ENCODE peak calls at places on chromosomes 7 and 10, in six cellular contexts. N, J, O, R, G and P are unnamed samples.

GRCh38 chr10:29630205-29631048 is 4.3 kb downstream of the SVIL start:
- DNase-seq in G (no peak), J (no peak), R (no peak), N (no peak), O (no peak), P (no peak)

GRCh38 chr7:132603241-132603789 is 27.0 kb upstream of the PLXNA4 start:
- DNase-seq in N (no peak), R (no peak), O (no peak), G (no peak), J (no peak), P (no peak)

GRCh38 chr7:473211-473734 is 46.4 kb downstream of the PDGFA start:
- DNase-seq in R (peak), N (no peak), J (peak), G (peak), O (peak), P (no peak)

GRCh38 chr7:151795168-151795754 is 81.7 kb downstream of the PRKAG2 start:
- DNase-seq in J (no peak), G (no peak), N (no peak), R (no peak), O (no peak), P (no peak)

GRCh38 chr10:125782661-125783060 is 7.0 kb upstream of the MMP21 start:
- DNase-seq in O (no peak), G (peak), N (no peak), R (no peak), J (no peak), P (no peak)

GRCh38 chr10:43878386-43878785 is 229.7 kb upstream of the ZNF32 start:
- DNase-seq in J (no peak), R (peak), N (no peak), G (no peak), O (no peak), P (no peak)

GRCh38 chr10:16639457-16639856 is 117.8 kb upstream of the C1QL3 start:
- DNase-seq in R (no peak), J (no peak), N (no peak), O (no peak), G (no peak), P (no peak)

GRCh38 chr10:56269181-56269580 is 91.9 kb downstream of the ZWINT start:
- DNase-seq in O (no peak), N (no peak), J (no peak), R (no peak), G (no peak), P (no peak)

GRCh38 chr7:156096806-156097538 is 284.7 kb upstream of the SHH start:
- DNase-seq in O (no peak), R (no peak), J (no peak), N (no peak), G (no peak), P (no peak)

GRCh38 chr7:116578526-116578925 is 53.7 kb downstream of the CAV1 start:
- DNase-seq in J (no peak), G (no peak), O (no peak), N (no peak), R (no peak), P (no peak)

GRCh38 chr7:117014673-117015133 is 61.4 kb downstream of the ST7 start:
- DNase-seq in G (peak), N (peak), O (peak), R (peak), J (peak), P (peak)

GRCh38 chr7:121960678-121961461 is 87.9 kb downstream of the PTPRZ1 start:
- DNase-seq in J (no peak), N (no peak), O (no peak), R (no peak), G (no peak), P (no peak)

GRCh38 chr7:141231018-141231792 is 157.3 kb downstream of the TMEM178B start:
- DNase-seq in N (no peak), J (peak), R (no peak), O (no peak), G (no peak), P (peak)

GRCh38 chr10:49651039-49651835 is 28.2 kb upstream of the C10orf53 start:
- DNase-seq in N (no peak), G (peak), O (no peak), J (no peak), R (no peak), P (no peak)

GRCh38 chr10:86282664-86283465 is 83.7 kb downstream of the GRID1 start:
- DNase-seq in G (no peak), O (no peak), N (no peak), R (no peak), J (no peak), P (peak)

GRCh38 chr7:2002561-2003450 is 229.9 kb downstream of the MAD1L1 start:
- DNase-seq in G (peak), N (no peak), O (peak), J (no peak), R (peak), P (no peak)

GRCh38 chr10:73965890-73966768 is 31.8 kb upstream of the VCL start:
- DNase-seq in O (peak), R (peak), G (peak), N (peak), J (peak), P (peak)

GRCh38 chr7:128852537-128853254 is 10.0 kb upstream of the ATP6V1F start:
- DNase-seq in N (no peak), O (no peak), J (no peak), G (no peak), R (no peak), P (no peak)

GRCh38 chr7:143495806-143496672 is 18.4 kb downstream of the TAS2R41 start:
- DNase-seq in N (no peak), J (no peak), R (no peak), O (no peak), G (no peak), P (no peak)

GRCh38 chr10:62934258-62934657 is 118.1 kb upstream of the EGR2 start:
- DNase-seq in O (no peak), N (no peak), G (no peak), J (no peak), R (no peak), P (no peak)

GRCh38 chr7:84108119-84108518 is 86.5 kb downstream of the SEMA3A start:
- DNase-seq in N (no peak), G (no peak), R (no peak), J (no peak), O (no peak), P (no peak)

GRCh38 chr7:65338346-65338745 is 35.3 kb upstream of the ZNF92 start:
- DNase-seq in R (no peak), N (no peak), J (no peak), G (no peak), O (no peak), P (no peak)

GRCh38 chr7:1377111-1377909 is 82.0 kb downstream of the MICALL2 start:
- DNase-seq in R (no peak), G (no peak), O (no peak), J (no peak), N (no peak), P (no peak)

GRCh38 chr10:127195571-127196226 is 692 bp downstream of the INSYN2A start:
- DNase-seq in O (no peak), N (no peak), J (no peak), G (no peak), R (no peak), P (peak)

GRCh38 chr10:131126321-131127121 is 185.0 kb downstream of the TCERG1L start:
- DNase-seq in O (no peak), R (no peak), G (no peak), J (peak), N (no peak), P (no peak)

GRCh38 chr7:15219758-15220157 is 317.2 kb upstream of the DGKB start:
- DNase-seq in N (no peak), J (no peak), O (no peak), G (no peak), R (no peak), P (no peak)

GRCh38 chr7:50393076-50393475 is 57.1 kb downstream of the FIGNL1 start:
- DNase-seq in G (no peak), J (no peak), R (no peak), N (no peak), O (no peak), P (no peak)

GRCh38 chr7:131284702-131285419 is 42.8 kb upstream of the MKLN1 start:
- DNase-seq in N (peak), J (no peak), R (peak), O (peak), G (no peak), P (peak)

GRCh38 chr10:31776159-31776558 is 152.5 kb downstream of the ARHGAP12 start:
- DNase-seq in J (no peak), N (no peak), R (no peak), O (no peak), G (no peak), P (no peak)

GRCh38 chr7:150514748-150515222 is at the start of gene GIMAP7:
- DNase-seq in N (no peak), G (peak), R (peak), J (peak), O (no peak), P (no peak)

GRCh38 chr7:99339595-99339994 is 13.9 kb downstream of the ARPC1A start:
- DNase-seq in G (no peak), O (no peak), R (no peak), J (no peak), N (no peak), P (no peak)

GRCh38 chr7:157497744-157498541 is 161.1 kb downstream of the DNAJB6 start:
- DNase-seq in G (peak), O (no peak), N (no peak), J (peak), R (no peak), P (no peak)

GRCh38 chr10:50586740-50587088 is 37.0 kb downstream of the SGMS1 start:
- DNase-seq in G (no peak), N (no peak), O (no peak), R (no peak), J (no peak), P (no peak)

GRCh38 chr10:77070317-77070716 is 567.3 kb downstream of the KCNMA1 start:
- DNase-seq in R (no peak), J (no peak), O (no peak), N (peak), G (no peak), P (no peak)

GRCh38 chr7:140655511-140656408 is 15.1 kb upstream of the DENND2A start:
- DNase-seq in R (peak), J (no peak), G (peak), N (no peak), O (peak), P (no peak)

GRCh38 chr10:86344281-86344680 is 22.3 kb downstream of the GRID1 start:
- DNase-seq in J (no peak), O (peak), N (no peak), G (no peak), R (no peak), P (no peak)

GRCh38 chr10:13712799-13713581 is 126.2 kb downstream of the PRPF18 start:
- DNase-seq in G (peak), N (peak), O (no peak), R (peak), J (peak), P (peak)

GRCh38 chr10:132765435-132765834 is 20.5 kb downstream of the NKX6-2 start:
- DNase-seq in G (no peak), J (no peak), O (no peak), R (no peak), N (no peak), P (no peak)

GRCh38 chr10:87861566-87861952 is 1.8 kb downstream of the KLLN start:
- DNase-seq in G (peak), O (peak), R (peak), N (peak), J (peak), P (peak)
- TF ChIP-seq POLR2A in G (no peak), O (no peak), R (peak), N (no peak), J (no peak), P (no peak)

GRCh38 chr10:3222068-3222467 is 49.5 kb upstream of the PITRM1 start:
- DNase-seq in O (no peak), R (no peak), J (no peak), G (no peak), N (no peak), P (no peak)
- TF ChIP-seq CTCF in O (no peak), R (no peak), J (no peak), G (no peak), N (no peak), P (no peak)

GRCh38 chr7:137820677-137821420 is 25.9 kb downstream of the DGKI start:
- DNase-seq in R (peak), N (peak), G (no peak), O (peak), J (peak), P (peak)
- TF ChIP-seq POLR2A in R (no peak), N (no peak), G (no peak), O (no peak), J (no peak), P (no peak)

DNA sequence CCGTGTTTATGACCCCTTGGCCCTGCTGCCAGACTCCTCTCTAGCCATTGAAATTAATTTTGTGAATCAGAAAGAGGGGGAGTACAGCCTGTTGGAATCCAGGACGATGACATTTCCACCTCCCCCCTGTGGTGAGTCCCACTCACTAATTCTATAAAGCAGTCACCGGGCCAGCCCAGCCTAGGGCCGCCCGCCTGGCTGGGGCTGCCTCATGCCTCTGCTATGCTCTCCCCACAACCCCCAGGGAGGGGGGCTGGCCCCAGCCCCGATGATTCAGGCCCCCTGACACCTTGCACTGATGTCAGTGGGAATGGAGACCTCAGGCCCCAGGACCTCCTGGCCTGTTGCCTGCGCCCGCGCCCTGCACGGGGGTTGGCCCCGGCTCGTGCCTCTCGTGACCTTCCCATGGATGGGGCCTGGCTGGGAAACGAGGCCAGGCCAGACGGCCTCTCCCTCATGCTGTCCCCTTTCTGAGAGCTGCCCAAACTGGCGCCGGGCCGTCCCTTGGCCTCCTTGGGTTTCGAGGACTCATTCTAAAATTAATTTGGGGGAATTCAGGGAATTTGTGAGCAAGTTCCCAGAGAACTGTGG is 34.0 kb downstream of the TMEM270 start:
- DNase-seq in N (peak), O (no peak), J (peak), G (peak), R (peak), P (no peak)
- TF ChIP-seq CTCF in N (no peak), O (no peak), J (no peak), G (no peak), R (no peak), P (no peak)